ENCODE peak calls at places on chromosomes 13 and 19, in eight cellular contexts. J is anterior cingulate cortex; M is AG08396; W is activated T-helper 1 cell treated with anti-CD3 and anti-CD28 coated beads, Interleukin-2, amount 50 U/mL, for 16 hours; P is fibroblast of mammary gland; H is adrenal gland; T is NCI-H510A; A is stimulated activated CD4-positive, alpha-beta T cell treated with anti-CD3 and anti-CD28 coated beads, Interleukin-12 subunit alpha, Interleukin-12 subunit beta, amount 100 ng/mL, for 24 hours. Q is an unnamed sample.

GRCh38 chr19:9528757-9529336 is 9.6 kb downstream of the ZNF426 start:
- DNase-seq in J (no peak), M (no peak), W (no peak), P (peak), H (no peak), T (no peak), A (no peak), Q (no peak)

GRCh38 chr19:2883686-2884439 is 16.7 kb downstream of the ZNF556 start:
- DNase-seq in J (no peak), M (no peak), W (no peak), P (peak), H (no peak), T (no peak), A (no peak), Q (no peak)

GRCh38 chr19:37251308-37252229 is 33.6 kb downstream of the ZNF383 start:
- DNase-seq in J (peak), M (peak), W (peak), P (peak), H (peak), T (peak), A (no peak), Q (peak)

GRCh38 chr19:49200238-49200862 is 42.8 kb downstream of the TRPM4 start:
- DNase-seq in J (no peak), M (peak), W (no peak), P (peak), H (no peak), T (no peak), A (no peak), Q (no peak)

GRCh38 chr13:60957816-60958215 is 457.8 kb downstream of the PCDH20 start:
- DNase-seq in J (no peak), M (no peak), W (no peak), P (no peak), H (no peak), T (no peak), A (no peak), Q (no peak)

GRCh38 chr19:2618611-2619010 is 83.9 kb downstream of the GNG7 start:
- DNase-seq in J (no peak), M (no peak), W (peak), P (peak), H (no peak), T (no peak), A (peak), Q (no peak)

GRCh38 chr13:34258646-34259386 is 440.9 kb downstream of the RFC3 start:
- DNase-seq in J (no peak), M (no peak), W (no peak), P (no peak), H (no peak), T (no peak), A (no peak), Q (no peak)

GRCh38 chr19:1469200-1469935 is 9.6 kb downstream of the C19orf25 start:
- DNase-seq in J (no peak), M (no peak), W (no peak), P (no peak), H (no peak), T (no peak), A (no peak), Q (no peak)

GRCh38 chr13:69591437-69591836 is 516.2 kb upstream of the ATXN8OS start:
- DNase-seq in J (no peak), M (no peak), W (no peak), P (no peak), H (no peak), T (no peak), A (no peak), Q (no peak)

GRCh38 chr19:39408392-39409206 is 2.0 kb downstream of the ZFP36 start:
- DNase-seq in J (no peak), M (no peak), W (no peak), P (peak), H (no peak), T (no peak), A (no peak), Q (no peak)

GRCh38 chr13:49084961-49085360 is 109.2 kb downstream of the FNDC3A start:
- DNase-seq in J (no peak), M (no peak), W (no peak), P (no peak), H (no peak), T (no peak), A (no peak), Q (no peak)

GRCh38 chr13:94712287-94712811 is at the start of gene SOX21:
- DNase-seq in J (peak), M (no peak), W (no peak), P (no peak), H (no peak), T (no peak), A (no peak), Q (no peak)

GRCh38 chr19:38262585-38263268 is 1.6 kb upstream of the SPINT2 start:
- DNase-seq in J (no peak), M (no peak), W (no peak), P (no peak), H (no peak), T (no peak), A (no peak), Q (no peak)

GRCh38 chr13:28040977-28041376 is 52.5 kb upstream of the URAD start:
- DNase-seq in J (no peak), M (no peak), W (no peak), P (no peak), H (no peak), T (no peak), A (no peak), Q (no peak)

GRCh38 chr13:56561327-56561726 is 579.4 kb upstream of the PRR20A start:
- DNase-seq in J (no peak), M (no peak), W (no peak), P (no peak), H (no peak), T (no peak), A (no peak), Q (no peak)

GRCh38 chr13:75136151-75136550 is 345.8 kb downstream of the TBC1D4 start:
- DNase-seq in J (no peak), M (no peak), W (no peak), P (no peak), H (no peak), T (no peak), A (no peak), Q (no peak)

GRCh38 chr19:33905473-33905936 is 108.8 kb downstream of the KCTD15 start:
- DNase-seq in J (no peak), M (no peak), W (no peak), P (no peak), H (no peak), T (no peak), A (no peak), Q (no peak)

GRCh38 chr19:8567522-8568172 is 9.6 kb downstream of the MYO1F start:
- DNase-seq in J (no peak), M (no peak), W (no peak), P (no peak), H (no peak), T (no peak), A (no peak), Q (no peak)

GRCh38 chr13:45928196-45928595 is 76.6 kb upstream of the SIAH3 start:
- DNase-seq in J (no peak), M (no peak), W (no peak), P (no peak), H (no peak), T (no peak), A (no peak), Q (no peak)

GRCh38 chr19:5951338-5951861 is 26.5 kb downstream of the RANBP3 start:
- DNase-seq in J (no peak), M (no peak), W (no peak), P (no peak), H (no peak), T (no peak), A (no peak), Q (no peak)

GRCh38 chr19:10009269-10009665 is 1.0 kb downstream of the COL5A3 start:
- DNase-seq in J (no peak), M (peak), W (no peak), P (peak), H (peak), T (no peak), A (no peak), Q (no peak)

GRCh38 chr19:5309438-5310204 is 31.0 kb downstream of the PTPRS start:
- DNase-seq in J (no peak), M (no peak), W (no peak), P (peak), H (no peak), T (no peak), A (no peak), Q (no peak)

Q was measured in NCI-H2107.